ENCODE peak calls at places on chromosomes 2 and 18, in six cellular contexts. S is breast epithelium, D is dorsolateral prefrontal cortex, Y is uterus, U is BJ, M is progenitor cell of endocrine pancreas. T is an unnamed sample.
A peak's percentile ranks its signal among the peaks of the same experiment; 100 is the strongest.

GRCh38 chr2:26008851-26009566 is 24.9 kb upstream of the RAB10 start:
- DNase-seq in Y (no peak), M (no peak), U (no peak), D (peak; percentile 46), S (no peak), T (peak; percentile 58)

GRCh38 chr2:235026649-235027557 is 75.1 kb downstream of the SH3BP4 start:
- DNase-seq in Y (peak; percentile 37), S (peak; percentile 95), U (no peak), M (no peak), D (no peak), T (peak; percentile 93)

GRCh38 chr2:44715671-44716077 is 225.8 kb upstream of the SIX3 start:
- DNase-seq in S (no peak), M (no peak), D (no peak), Y (no peak), U (peak; percentile 17), T (peak; percentile 1)

GRCh38 chr18:4444306-4444705 is 10.8 kb downstream of the DLGAP1 start:
- DNase-seq in D (no peak), Y (no peak), U (no peak), S (no peak), M (no peak), T (no peak)

GRCh38 chr18:79489900-79490592 is 94.3 kb downstream of the NFATC1 start:
- DNase-seq in S (no peak), M (no peak), D (peak; percentile 21), Y (no peak), U (no peak), T (no peak)

GRCh38 chr2:7692657-7693161 is 775.5 kb downstream of the RNF144A start:
- DNase-seq in D (no peak), M (no peak), Y (no peak), S (no peak), U (peak; percentile 93), T (no peak)

GRCh38 chr2:231373184-231373583 is 22.3 kb upstream of the B3GNT7 start:
- DNase-seq in U (no peak), D (no peak), S (no peak), M (no peak), Y (no peak), T (no peak)

GRCh38 chr18:62784966-62785413 is 69.6 kb downstream of the PHLPP1 start:
- DNase-seq in M (no peak), Y (peak; percentile 72), U (no peak), S (no peak), D (no peak), T (no peak)

GRCh38 chr2:119430023-119430498 is 1.6 kb upstream of the TMEM37 start:
- DNase-seq in Y (no peak), M (no peak), D (no peak), S (no peak), U (no peak), T (no peak)

GRCh38 chr2:239393401-239393940 is 7.3 kb downstream of the HDAC4 start:
- DNase-seq in U (no peak), D (no peak), M (no peak), Y (peak; percentile 45), S (peak; percentile 51), T (no peak)

GRCh38 chr18:25019946-25020345 is 332.0 kb downstream of the ZNF521 start:
- DNase-seq in D (no peak), U (no peak), M (no peak), S (no peak), Y (no peak), T (no peak)

GRCh38 chr2:120436885-120437603 is 91.1 kb downstream of the INHBB start:
- DNase-seq in D (peak; percentile 19), M (no peak), U (no peak), S (no peak), Y (no peak), T (peak; percentile 57)

GRCh38 chr2:44948565-44949328 is 7.2 kb downstream of the SIX3 start:
- DNase-seq in M (no peak), U (no peak), S (no peak), Y (no peak), D (peak; percentile 33), T (no peak)

GRCh38 chr2:170974304-170974993 is 45.4 kb downstream of the GORASP2 start:
- DNase-seq in U (no peak), M (no peak), Y (no peak), S (peak; percentile 60), D (no peak), T (peak; percentile 41)

GRCh38 chr2:24994325-24994724 is 22.6 kb upstream of the DNAJC27 start:
- DNase-seq in U (no peak), S (no peak), M (no peak), Y (no peak), D (no peak), T (no peak)

GRCh38 chr2:241272722-241273551 is 42.5 kb downstream of the HDLBP start:
- DNase-seq in M (peak; percentile 30), Y (peak; percentile 84), S (no peak), D (peak; percentile 77), U (no peak), T (peak; percentile 59)

GRCh38 chr18:25876334-25876979 is 214.0 kb downstream of the SS18 start:
- DNase-seq in M (no peak), D (no peak), Y (no peak), S (no peak), U (no peak), T (no peak)

GRCh38 chr18:49447810-49448745 is 12.4 kb downstream of the DYM start:
- DNase-seq in M (no peak), S (no peak), Y (no peak), U (no peak), D (no peak), T (peak; percentile 59)

GRCh38 chr2:11074246-11074820 is 80.9 kb upstream of the SLC66A3 start:
- DNase-seq in Y (no peak), S (no peak), D (no peak), M (no peak), U (no peak), T (no peak)

GRCh38 chr2:142531375-142531774 is 346.1 kb upstream of the KYNU start:
- DNase-seq in M (no peak), S (no peak), D (no peak), U (no peak), Y (no peak), T (no peak)

GRCh38 chr2:189092936-189093335 is 86.6 kb downstream of the COL5A2 start:
- DNase-seq in U (peak; percentile 47), D (no peak), S (no peak), M (no peak), Y (peak; percentile 52), T (no peak)

GRCh38 chr2:157900203-157900602 is 24.1 kb upstream of the ACVR1 start:
- DNase-seq in S (no peak), M (no peak), Y (no peak), D (no peak), U (no peak), T (no peak)

GRCh38 chr2:100008960-100009359 is 133.4 kb downstream of the AFF3 start:
- DNase-seq in D (no peak), S (no peak), M (no peak), U (peak; percentile 72), Y (no peak), T (no peak)

GRCh38 chr2:177625744-177626655 is 233.4 kb downstream of the AGPS start:
- DNase-seq in S (no peak), Y (no peak), M (no peak), U (no peak), D (no peak), T (no peak)

GRCh38 chr2:199581935-199582336 is 124.2 kb upstream of the SATB2 start:
- DNase-seq in D (no peak), M (no peak), S (no peak), U (no peak), Y (no peak), T (no peak)

DNA sequence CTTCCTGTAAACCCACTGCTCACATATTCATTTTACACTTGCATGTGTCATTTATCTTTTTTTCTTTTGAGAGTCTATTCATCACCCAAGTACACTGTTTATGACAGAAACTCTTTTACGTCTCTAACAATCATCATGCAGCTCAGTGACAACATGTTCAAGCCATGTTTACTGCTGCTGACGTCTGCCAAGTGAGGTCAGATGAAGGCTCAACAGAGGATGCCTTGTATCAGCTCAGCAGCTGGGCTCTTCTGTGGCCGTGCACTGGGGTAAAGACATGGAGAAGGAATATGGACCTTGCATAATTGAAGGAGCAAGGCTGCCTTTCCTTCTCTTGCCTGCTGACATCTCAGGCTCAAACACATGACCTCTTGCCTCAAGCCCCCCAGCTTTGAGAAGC is 99.6 kb downstream of the ADD2 start:
- DNase-seq in D (peak; percentile 51), U (no peak), Y (no peak), S (no peak), M (no peak), T (no peak)
- TF ChIP-seq CTCF in D (no peak), U (no peak), Y (no peak), S (no peak), M (no peak), T (no peak)

GRCh38 chr18:10822457-10822856 is 296.6 kb downstream of the NAPG start:
- DNase-seq in M (no peak), S (no peak), U (no peak), D (no peak), Y (no peak), T (no peak)
- TF ChIP-seq CTCF in M (no peak), S (no peak), U (no peak), D (no peak), Y (no peak), T (no peak)

GRCh38 chr2:207012461-207012860 is 73.1 kb downstream of the CPO start:
- DNase-seq in D (no peak), Y (no peak), U (no peak), S (no peak), M (no peak), T (no peak)

GRCh38 chr2:207008105-207008990 is 69.0 kb downstream of the CPO start:
- DNase-seq in Y (no peak), U (no peak), D (no peak), S (no peak), M (no peak), T (no peak)
- TF ChIP-seq CTCF in Y (no peak), U (peak; percentile 35), D (peak; percentile 44), S (peak; percentile 6), M (peak; percentile 30), T (peak; percentile 19)

GRCh38 chr18:13375302-13376255 is 157.0 kb downstream of the LDLRAD4 start:
- DNase-seq in S (no peak), D (no peak), U (peak; percentile 57), M (no peak), Y (peak; percentile 81), T (peak; percentile 58)
- TF ChIP-seq CTCF in S (no peak), D (no peak), U (no peak), M (no peak), Y (no peak), T (no peak)

T was measured in Calu3.